ENCODE peak calls at places on chromosomes 7 and 10, in four cellular contexts. E is H54, Z is prostate gland, Q is uterus. M is an unnamed sample.

GRCh38 chr10:46019541-46020343 is 10.7 kb downstream of the NCOA4 start:
- DNase-seq in Q (no peak), E (no peak), Z (no peak), M (peak; percentile 11)

GRCh38 chr7:16708980-16709379 is 44.6 kb upstream of the TSPAN13 start:
- DNase-seq in Q (no peak), E (peak; percentile 79), Z (no peak), M (no peak)

GRCh38 chr10:31157125-31157983 is 125.7 kb upstream of the ZNF438 start:
- DNase-seq in Q (peak; percentile 47), Z (peak; percentile 40), E (no peak), M (peak; percentile 75)

GRCh38 chr7:132846086-132846485 is 235.8 kb downstream of the CHCHD3 start:
- DNase-seq in Z (no peak), Q (no peak), E (no peak), M (no peak)

GRCh38 chr7:46192191-46192590 is 271.1 kb upstream of the IGFBP3 start:
- DNase-seq in Z (no peak), Q (no peak), E (no peak), M (no peak)

GRCh38 chr10:48872234-48872633 is 67.4 kb downstream of the LRRC18 start:
- DNase-seq in E (no peak), Q (no peak), Z (no peak), M (no peak)

GRCh38 chr7:132518102-132518838 is 58.0 kb downstream of the PLXNA4 start:
- DNase-seq in Z (no peak), Q (no peak), E (peak; percentile 35), M (no peak)

GRCh38 chr7:33722383-33723096 is 182.8 kb upstream of the BMPER start:
- DNase-seq in Q (no peak), E (peak; percentile 99), Z (no peak), M (no peak)

GRCh38 chr7:104643587-104644217 is 315.3 kb downstream of the LHFPL3 start:
- DNase-seq in Z (no peak), E (peak; percentile 11), Q (no peak), M (no peak)

GRCh38 chr7:131254211-131254610 is 73.5 kb upstream of the MKLN1 start:
- DNase-seq in Z (no peak), E (no peak), Q (no peak), M (no peak)

GRCh38 chr10:3836222-3836820 is 51.3 kb upstream of the KLF6 start:
- DNase-seq in E (no peak), Z (no peak), Q (no peak), M (no peak)

GRCh38 chr7:6153646-6154541 is 118.5 kb downstream of the CYTH3 start:
- DNase-seq in Q (no peak), E (no peak), Z (no peak), M (no peak)

GRCh38 chr7:141043621-141044020 is 28.9 kb upstream of the MRPS33 start:
- DNase-seq in Z (no peak), Q (no peak), E (no peak), M (no peak)

GRCh38 chr7:2209146-2209960 is 23.4 kb downstream of the MAD1L1 start:
- DNase-seq in E (peak; percentile 90), Z (peak; percentile 61), Q (peak; percentile 67), M (peak; percentile 69)

GRCh38 chr7:21414795-21415393 is 13.0 kb upstream of the SP4 start:
- DNase-seq in E (no peak), Q (no peak), Z (no peak), M (no peak)

GRCh38 chr7:29146082-29146706 is at the start of gene CPVL:
- DNase-seq in Z (peak; percentile 12), E (no peak), Q (peak; percentile 26), M (peak; percentile 81)

GRCh38 chr7:17937506-17938115 is 2.7 kb downstream of the SNX13 start:
- DNase-seq in E (no peak), Z (no peak), Q (no peak), M (no peak)

GRCh38 chr10:100100651-100101525 is 19.2 kb upstream of the CPN1 start:
- DNase-seq in Z (no peak), E (peak; percentile 33), Q (no peak), M (no peak)

GRCh38 chr7:50667789-50668226 is 102.6 kb upstream of the DDC start:
- DNase-seq in E (no peak), Z (no peak), Q (peak; percentile 71), M (peak; percentile 28)

GRCh38 chr7:1800876-1801275 is 130.8 kb downstream of the ELFN1 start:
- DNase-seq in Q (no peak), Z (no peak), E (no peak), M (no peak)

GRCh38 chr7:29285451-29285807 is 90.9 kb downstream of the CHN2 start:
- DNase-seq in Z (no peak), E (peak; percentile 67), Q (no peak), M (no peak)

GRCh38 chr7:121390109-121390508 is 6.0 kb downstream of the FAM3C start:
- DNase-seq in Z (no peak), E (no peak), Q (no peak), M (no peak)

GRCh38 chr7:50415844-50416243 is 34.3 kb downstream of the FIGNL1 start:
- DNase-seq in E (no peak), Q (no peak), Z (no peak), M (no peak)

GRCh38 chr10:73262105-73262730 is 9.8 kb upstream of the MRPS16 start:
- DNase-seq in Z (no peak), E (peak; percentile 51), Q (no peak), M (no peak)

GRCh38 chr7:52018680-52019054 is 702.1 kb upstream of the COBL start:
- DNase-seq in E (no peak), Z (no peak), Q (no peak), M (no peak)

GRCh38 chr10:43114031-43114742 is 24.1 kb upstream of the CSGALNACT2 start:
- DNase-seq in E (no peak), Q (no peak), Z (no peak), M (no peak)

GRCh38 chr10:121307411-121307980 is 290.7 kb downstream of the FGFR2 start:
- DNase-seq in E (no peak), Q (no peak), Z (no peak), M (peak; percentile 62)

GRCh38 chr10:30359373-30360206 is 10.5 kb upstream of the MTPAP start:
- DNase-seq in Z (no peak), Q (no peak), E (peak; percentile 42), M (peak; percentile 54)

GRCh38 chr10:125343118-125343752 is 182.9 kb upstream of the CTBP2 start:
- DNase-seq in E (no peak), Z (no peak), Q (no peak), M (peak; percentile 14)

GRCh38 chr7:18770852-18771251 is 275.3 kb downstream of the HDAC9 start:
- DNase-seq in Z (no peak), E (no peak), Q (no peak), M (no peak)

GRCh38 chr7:96599288-96599936 is 110.2 kb downstream of the SEM1 start:
- DNase-seq in E (no peak), Q (no peak), Z (no peak), M (no peak)

GRCh38 chr7:46032936-46033335 is 111.9 kb upstream of the IGFBP3 start:
- DNase-seq in E (no peak), Z (no peak), Q (no peak), M (no peak)

GRCh38 chr10:22713853-22714523 is 390 bp downstream of the PIP4K2A start:
- DNase-seq in Z (peak; percentile 11), E (peak; percentile 37), Q (no peak), M (peak; percentile 34)
- TF ChIP-seq POLR2A in Z (no peak), E (no peak), Q (no peak), M (no peak)

GRCh38 chr10:112820320-112820719 is 129.7 kb upstream of the TCF7L2 start:
- DNase-seq in E (no peak), Z (no peak), Q (no peak), M (no peak)
- TF ChIP-seq POLR2A in E (no peak), Z (no peak), Q (no peak), M (no peak)

DNA sequence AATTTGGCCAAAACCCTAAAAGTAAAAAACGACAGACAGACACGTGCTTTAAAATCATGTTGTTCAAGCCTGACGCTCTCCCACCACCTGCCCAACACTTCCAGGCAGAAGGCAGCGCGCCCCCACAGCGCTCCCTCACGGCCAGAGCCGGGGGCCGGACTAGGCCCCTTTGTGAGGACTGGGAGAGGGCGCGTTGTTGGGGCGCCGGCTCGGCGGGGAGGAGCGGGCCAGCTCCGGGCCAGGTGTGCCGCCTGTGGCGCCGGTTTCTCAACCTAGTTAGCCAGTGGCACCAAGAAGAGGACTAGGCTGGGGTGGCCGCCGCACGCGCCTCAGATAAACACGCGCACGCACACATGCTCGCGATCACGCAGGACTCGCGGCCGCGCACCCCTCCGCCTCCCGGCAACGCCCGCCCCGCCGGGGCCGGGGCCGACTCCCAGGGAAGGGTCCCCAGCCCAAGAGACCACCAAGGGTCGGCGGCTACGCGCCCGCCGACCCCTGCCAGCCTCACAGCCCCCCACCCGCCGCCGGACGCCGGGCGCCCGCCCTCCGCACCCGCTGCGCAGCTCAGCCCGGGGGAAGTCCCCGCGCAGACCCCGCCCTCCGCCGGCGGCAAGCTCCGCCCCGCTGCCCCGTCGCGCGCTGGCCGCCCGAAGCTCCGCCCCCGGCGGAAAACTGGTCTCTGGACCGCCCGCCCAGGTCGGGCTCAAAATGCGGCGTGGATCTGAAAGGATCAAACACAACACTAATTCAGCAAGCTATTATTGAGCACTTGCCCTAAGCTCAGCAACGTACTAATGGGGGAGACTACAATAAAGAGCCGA is at the start of gene IMMP2L:
- DNase-seq in E (peak; percentile 78), Q (peak; percentile 83), Z (peak; percentile 82), M (peak; percentile 84)
- TF ChIP-seq POLR2A in E (peak; percentile 58), Q (peak; percentile 92), Z (peak; percentile 71), M (peak; percentile 33)

DNA sequence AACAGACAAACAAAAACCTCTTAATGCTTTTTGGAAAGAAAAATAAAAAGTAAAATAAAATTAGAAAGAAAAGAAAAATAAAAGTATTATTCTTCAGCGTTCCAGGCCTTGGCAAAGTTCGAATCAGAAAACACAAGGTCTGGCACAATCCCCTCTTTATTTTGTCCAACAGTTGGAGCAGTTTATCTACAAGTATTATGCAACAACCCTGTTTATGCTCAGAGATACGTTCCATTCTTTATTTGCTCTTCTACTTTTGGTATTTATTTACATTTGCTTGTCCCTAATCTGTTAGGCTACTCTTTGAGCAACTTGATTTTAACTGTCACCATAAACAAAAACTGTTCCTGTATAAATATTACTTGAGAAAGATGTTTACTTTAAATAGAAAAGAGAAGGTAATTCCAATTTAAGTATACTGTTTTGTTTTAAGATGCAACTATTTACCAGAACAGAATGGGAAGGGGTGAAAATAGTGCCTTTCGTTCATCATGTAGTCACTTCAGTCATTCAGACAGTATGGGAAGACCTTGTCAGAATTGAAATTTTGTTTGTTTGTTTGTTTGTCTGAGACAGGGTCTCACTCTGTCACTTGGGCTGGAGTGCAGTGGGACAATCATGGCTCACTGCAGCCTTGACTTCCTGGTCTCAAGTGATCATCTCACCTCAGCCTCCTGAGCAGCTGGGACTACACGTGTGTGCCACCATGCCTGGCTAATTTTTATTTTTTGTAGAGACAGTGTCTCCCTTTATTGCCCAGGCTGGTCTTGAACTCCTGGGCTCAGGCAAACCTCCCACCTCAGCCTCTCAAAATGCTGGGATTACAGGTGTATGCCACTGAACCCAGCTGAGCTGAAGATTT is 5.7 kb downstream of the PDK4 start:
- DNase-seq in Q (no peak), Z (no peak), E (no peak), M (no peak)
- TF ChIP-seq POLR2A in Q (no peak), Z (no peak), E (no peak), M (no peak)

M was measured in thyroid gland.